ENCODE peak calls at places on chromosome 20, in four cellular contexts. I is A549, S is AG04450, R is fibroblast of pulmonary artery. N is an unnamed sample.

GRCh38 chr20:20658871-20659415 is 53.5 kb downstream of the RALGAPA2 start:
- DNase-seq in I (no peak), S (no peak), R (no peak), N (no peak)

GRCh38 chr20:41587956-41588355 is 30.2 kb downstream of the CHD6 start:
- DNase-seq in I (no peak), S (peak), R (peak), N (no peak)

GRCh38 chr20:47607208-47607613 is 105.5 kb downstream of the NCOA3 start:
- DNase-seq in I (no peak), S (no peak), R (peak), N (no peak)

GRCh38 chr20:46021361-46022359 is 7.4 kb upstream of the SLC12A5 start:
- DNase-seq in I (peak), S (no peak), R (peak), N (no peak)

GRCh38 chr20:23061262-23061661 is 11.8 kb upstream of the THBD start:
- DNase-seq in I (no peak), S (no peak), R (no peak), N (no peak)

GRCh38 chr20:41078329-41078728 is 49.7 kb downstream of the TOP1 start:
- DNase-seq in I (peak), S (no peak), R (peak), N (no peak)

GRCh38 chr20:6994452-6994851 is 227.0 kb downstream of the BMP2 start:
- DNase-seq in I (peak), S (no peak), R (peak), N (no peak)

GRCh38 chr20:63054695-63055240 is 48.0 kb upstream of the BHLHE23 start:
- DNase-seq in I (no peak), S (no peak), R (no peak), N (no peak)

GRCh38 chr20:51363378-51363777 is 179.1 kb downstream of the NFATC2 start:
- DNase-seq in I (no peak), S (no peak), R (no peak), N (no peak)

DNA sequence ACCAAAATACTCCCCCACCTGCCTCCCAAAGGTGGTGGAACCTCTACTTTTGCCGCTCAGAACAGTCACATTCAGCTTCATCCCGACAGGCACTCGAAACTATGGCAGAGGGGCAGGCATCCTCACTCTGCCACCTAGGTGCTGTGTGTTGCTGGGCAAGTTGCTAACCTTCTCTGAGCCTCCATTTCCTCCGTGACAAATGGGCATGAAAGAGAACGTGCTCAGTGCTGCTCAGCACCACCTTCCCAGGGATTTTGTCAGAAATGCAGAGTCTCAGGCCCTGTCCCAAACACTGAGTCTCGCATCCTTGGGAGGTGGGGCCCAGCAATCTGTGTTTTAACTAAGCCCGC is 18.1 kb downstream of the ANKRD60 start:
- DNase-seq in I (no peak), S (no peak), R (no peak), N (no peak)
- TF ChIP-seq CTCF in I (no peak), S (no peak), R (no peak), N (no peak)

GRCh38 chr20:10398834-10399369 is 35.1 kb downstream of the MKKS start:
- DNase-seq in I (no peak), S (no peak), R (no peak), N (no peak)

GRCh38 chr20:10404959-10405530 is 29.0 kb downstream of the MKKS start:
- DNase-seq in I (no peak), S (no peak), R (no peak), N (no peak)

GRCh38 chr20:10408427-10408826 is 25.6 kb downstream of the MKKS start:
- DNase-seq in I (no peak), S (no peak), R (no peak), N (no peak)

GRCh38 chr20:10402938-10403593 is 31.0 kb downstream of the MKKS start:
- DNase-seq in I (no peak), S (no peak), R (no peak), N (no peak)

GRCh38 chr20:10404023-10404628 is 29.9 kb downstream of the MKKS start:
- DNase-seq in I (no peak), S (no peak), R (no peak), N (no peak)
- TF ChIP-seq CTCF in I (no peak), S (no peak), R (no peak), N (no peak)

GRCh38 chr20:37342231-37343177 is 3.4 kb upstream of the SRC start:
- DNase-seq in I (peak), S (no peak), R (no peak), N (no peak)
- TF ChIP-seq CTCF in I (no peak), S (peak), R (peak), N (no peak)

GRCh38 chr20:35994994-35995453 is 26.6 kb downstream of the CNBD2 start:
- DNase-seq in I (peak), S (peak), R (peak), N (peak)

GRCh38 chr20:35988910-35989463 is 20.6 kb downstream of the CNBD2 start:
- DNase-seq in I (no peak), S (no peak), R (no peak), N (no peak)

GRCh38 chr20:35985789-35986188 is 17.4 kb downstream of the CNBD2 start:
- DNase-seq in I (no peak), S (no peak), R (no peak), N (no peak)

GRCh38 chr20:35992713-35993335 is 24.4 kb downstream of the CNBD2 start:
- DNase-seq in I (peak), S (no peak), R (peak), N (no peak)

DNA sequence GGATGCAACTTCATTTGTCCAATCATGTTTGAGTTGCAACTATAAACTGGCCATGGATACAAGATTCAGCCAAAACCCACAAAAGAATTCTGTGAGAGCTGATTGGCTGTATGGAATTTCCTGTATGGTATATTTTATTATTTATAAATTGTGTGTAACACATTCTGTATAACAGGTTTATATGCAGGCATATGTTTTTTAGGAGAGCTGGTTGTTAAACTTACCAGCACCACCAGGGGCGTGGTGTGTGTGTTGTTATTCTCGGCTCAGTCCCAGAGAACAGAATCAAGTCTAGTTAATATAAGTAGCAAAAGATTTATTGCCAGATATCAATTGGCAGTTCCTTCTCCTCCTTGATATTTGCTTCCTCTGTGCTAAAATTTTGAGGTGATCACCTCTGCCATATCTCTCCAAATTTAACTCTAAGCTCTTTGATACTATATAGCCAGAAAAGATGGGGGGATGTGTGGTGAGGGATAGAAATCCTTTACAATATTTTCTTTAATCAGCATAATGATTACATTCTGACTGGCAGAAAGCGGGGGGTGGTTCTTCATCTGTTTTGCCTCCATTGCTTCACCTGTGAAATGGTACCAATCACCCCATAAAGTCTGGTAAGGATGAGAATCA is 22.9 kb downstream of the CNBD2 start:
- DNase-seq in I (peak), S (no peak), R (peak), N (no peak)
- TF ChIP-seq CTCF in I (peak), S (peak), R (peak), N (no peak)

GRCh38 chr20:44603327-44603726 is 20.9 kb downstream of the PKIG start:
- DNase-seq in I (no peak), S (no peak), R (no peak), N (no peak)
- TF ChIP-seq CTCF in I (no peak), S (no peak), R (no peak), N (no peak)

GRCh38 chr20:24102290-24102689 is 113.7 kb upstream of the GGTLC1 start:
- DNase-seq in I (peak), S (no peak), R (peak), N (no peak)
- TF ChIP-seq CTCF in I (peak), S (peak), R (peak), N (peak)

GRCh38 chr20:1209447-1210387 is 6.5 kb downstream of the C20orf202 start:
- DNase-seq in I (no peak), S (no peak), R (no peak), N (no peak)
- TF ChIP-seq CTCF in I (peak), S (peak), R (peak), N (no peak)

DNA sequence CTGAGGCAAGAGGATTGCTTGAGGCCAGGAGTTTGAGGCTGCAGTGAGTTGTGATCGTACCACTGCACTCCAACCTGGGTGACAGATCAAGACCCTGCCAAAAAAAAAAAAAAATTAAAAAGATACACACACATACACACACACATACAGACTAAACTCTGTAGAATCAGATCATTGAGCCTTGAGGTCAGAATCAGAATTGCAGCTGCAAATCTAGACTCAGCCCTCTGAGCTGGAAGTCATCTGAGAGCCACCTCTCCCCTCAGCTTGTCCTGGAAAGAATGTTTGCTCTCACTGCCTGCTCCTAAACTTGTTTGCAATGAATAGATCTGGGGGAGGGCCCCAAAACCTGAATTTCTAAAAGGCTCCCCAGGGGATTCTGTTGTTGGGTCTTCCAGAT is 41.4 kb upstream of the ANGPT4 start:
- DNase-seq in I (peak), S (no peak), R (no peak), N (no peak)
- TF ChIP-seq CTCF in I (no peak), S (peak), R (no peak), N (no peak)

N was measured in natural killer cell.